ENCODE peak calls at places on chromosomes 3 and 15, in six cellular contexts. J is testis, Y is Calu3, T is SK-N-SH, S is NB4, Q is RWPE1. U is an unnamed sample.

GRCh38 chr3:42024578-42025387 is 62.9 kb upstream of the ULK4 start:
- DNase-seq in J (no peak), Y (no peak), T (peak), S (peak), Q (no peak), U (no peak)

GRCh38 chr15:87561641-87562040 is 694.9 kb downstream of the NTRK3 start:
- DNase-seq in J (no peak), Y (no peak), T (no peak), S (no peak), Q (no peak), U (no peak)

GRCh38 chr15:69232144-69232543 is 66.6 kb upstream of the PAQR5 start:
- DNase-seq in J (no peak), Y (no peak), T (no peak), S (peak), Q (peak), U (no peak)

GRCh38 chr3:171615742-171616141 is 155.5 kb upstream of the TNIK start:
- DNase-seq in J (no peak), Y (no peak), T (no peak), S (peak), Q (no peak), U (no peak)

GRCh38 chr3:45545476-45545875 is 49.1 kb upstream of the LIMD1 start:
- DNase-seq in J (no peak), Y (peak), T (no peak), S (peak), Q (no peak), U (no peak)

GRCh38 chr15:43118829-43119228 is 13.0 kb upstream of the UBR1 start:
- DNase-seq in J (no peak), Y (no peak), T (no peak), S (no peak), Q (no peak), U (no peak)

GRCh38 chr15:81264072-81264857 is 59.7 kb downstream of the STARD5 start:
- DNase-seq in J (no peak), Y (no peak), T (no peak), S (no peak), Q (no peak), U (no peak)

GRCh38 chr3:11118181-11118682 is 36.1 kb upstream of the HRH1 start:
- DNase-seq in J (no peak), Y (no peak), T (no peak), S (no peak), Q (no peak), U (no peak)

GRCh38 chr3:49057268-49057667 is 28.1 kb upstream of the IMPDH2 start:
- DNase-seq in J (no peak), Y (no peak), T (no peak), S (no peak), Q (no peak), U (no peak)

GRCh38 chr15:20355256-20355868 is 186.2 kb downstream of the GOLGA6L6 start:
- DNase-seq in J (no peak), Y (no peak), T (no peak), S (no peak), Q (no peak), U (peak)

GRCh38 chr3:12924437-12924836 is 83.1 kb upstream of the RPL32 start:
- DNase-seq in J (no peak), Y (no peak), T (no peak), S (no peak), Q (no peak), U (peak)

GRCh38 chr15:50854594-50855490 is 53.6 kb upstream of the AP4E1 start:
- DNase-seq in J (no peak), Y (no peak), T (no peak), S (peak), Q (peak), U (no peak)

GRCh38 chr3:101685050-101685400 is 1.5 kb downstream of the RPL24 start:
- DNase-seq in J (no peak), Y (no peak), T (no peak), S (no peak), Q (no peak), U (no peak)

GRCh38 chr15:40768492-40769309 is 1.1 kb upstream of the C15orf62 start:
- DNase-seq in J (no peak), Y (no peak), T (peak), S (peak), Q (no peak), U (no peak)

GRCh38 chr3:13122101-13123055 is 49.1 kb upstream of the IQSEC1 start:
- DNase-seq in J (no peak), Y (no peak), T (no peak), S (no peak), Q (no peak), U (no peak)

GRCh38 chr3:194333212-194333980 is 17.7 kb downstream of the CPN2 start:
- DNase-seq in J (peak), Y (peak), T (peak), S (peak), Q (peak), U (peak)

DNA sequence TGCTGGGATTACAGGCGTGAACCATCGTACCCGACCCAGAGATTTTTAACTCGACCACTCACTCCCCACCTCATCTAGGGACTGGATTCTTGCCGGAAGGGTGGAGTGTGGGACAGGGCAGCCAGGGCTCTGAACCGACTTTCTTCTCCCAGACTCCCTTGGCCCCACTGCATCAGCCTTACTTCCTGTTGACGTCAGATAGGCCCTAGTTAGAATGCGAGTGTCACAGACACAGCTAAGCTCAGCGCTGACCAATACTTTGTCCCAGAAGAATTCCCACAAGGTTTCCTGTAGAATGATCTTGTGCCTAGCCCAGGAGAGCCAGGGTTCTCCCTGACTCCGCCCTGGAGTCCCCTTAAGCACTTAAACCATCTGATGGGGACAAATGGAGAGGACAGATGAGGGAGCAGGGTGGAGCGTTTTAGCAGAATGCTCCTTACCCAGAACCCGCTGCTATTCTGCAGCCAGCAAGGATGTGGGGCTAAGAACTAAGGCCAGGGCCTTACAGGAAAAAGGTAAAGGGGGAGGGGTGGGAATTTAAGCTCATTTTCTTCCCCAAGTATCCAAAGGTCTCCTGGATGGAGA is 5.8 kb upstream of the TUSC2 start:
- DNase-seq in J (no peak), Y (no peak), T (no peak), S (no peak), Q (no peak), U (no peak)
- TF ChIP-seq CTCF in J (no peak), Y (no peak), T (no peak), S (no peak), Q (no peak), U (no peak)

DNA sequence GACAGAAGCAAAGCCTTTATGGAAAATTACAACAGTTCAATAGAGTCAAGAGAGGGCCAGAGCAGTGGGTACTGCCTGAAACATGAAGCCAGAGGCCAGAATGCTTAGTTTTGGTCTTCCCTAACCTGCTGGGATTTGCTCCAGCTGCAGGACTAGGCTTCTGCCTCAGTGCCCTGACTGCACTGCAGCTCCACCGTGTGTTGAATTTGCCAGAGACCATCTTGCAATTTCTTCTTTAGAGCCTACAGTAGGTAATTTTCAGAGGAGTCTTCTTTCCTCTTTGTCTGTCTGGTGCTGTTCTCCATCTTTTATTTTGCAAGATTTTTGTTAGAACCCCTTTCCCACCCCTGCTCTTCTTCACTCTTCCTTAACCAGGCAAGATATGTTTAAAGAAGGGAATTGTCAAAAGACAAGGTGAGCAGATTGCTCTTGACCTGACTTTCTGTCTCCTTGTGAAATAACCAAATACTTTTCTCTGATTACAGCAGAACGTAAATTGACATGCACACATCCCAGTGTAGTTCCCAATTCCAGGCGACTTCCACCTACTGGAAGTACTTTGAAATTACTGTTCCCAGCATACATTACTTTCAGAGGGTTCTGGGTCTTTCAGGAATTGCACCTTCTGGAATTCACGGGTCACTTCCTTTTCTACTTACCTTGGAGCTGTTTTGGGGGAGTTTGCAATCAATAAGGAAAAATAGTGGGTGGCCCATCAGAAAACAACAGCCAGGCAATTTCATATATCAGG is 161.2 kb downstream of the MINAR1 start:
- DNase-seq in J (no peak), Y (no peak), T (no peak), S (peak), Q (no peak), U (no peak)
- TF ChIP-seq CTCF in J (no peak), Y (peak), T (peak), S (peak), Q (no peak), U (no peak)

GRCh38 chr15:94523873-94524272 is 292.5 kb downstream of the MCTP2 start:
- DNase-seq in J (no peak), Y (no peak), T (peak), S (no peak), Q (no peak), U (no peak)
- TF ChIP-seq CTCF in J (no peak), Y (no peak), T (no peak), S (no peak), Q (no peak), U (no peak)

GRCh38 chr3:172987268-172987667 is 153.8 kb downstream of the SPATA16 start:
- DNase-seq in J (peak), Y (peak), T (no peak), S (no peak), Q (peak), U (no peak)
- TF ChIP-seq CTCF in J (no peak), Y (peak), T (peak), S (peak), Q (no peak), U (no peak)

GRCh38 chr3:58627941-58628340 is 38.6 kb downstream of the FAM3D start:
- DNase-seq in J (no peak), Y (no peak), T (no peak), S (no peak), Q (no peak), U (no peak)

GRCh38 chr3:58627580-58627894 is 39.0 kb downstream of the FAM3D start:
- DNase-seq in J (peak), Y (peak), T (peak), S (no peak), Q (no peak), U (no peak)

GRCh38 chr3:58629629-58630028 is 36.9 kb downstream of the FAM3D start:
- DNase-seq in J (no peak), Y (no peak), T (no peak), S (peak), Q (no peak), U (no peak)

GRCh38 chr3:58630081-58630709 is 36.4 kb downstream of the FAM3D start:
- DNase-seq in J (peak), Y (peak), T (peak), S (peak), Q (peak), U (peak)

GRCh38 chr3:58628823-58629562 is 37.6 kb downstream of the FAM3D start:
- DNase-seq in J (peak), Y (no peak), T (peak), S (no peak), Q (no peak), U (no peak)
- TF ChIP-seq CTCF in J (no peak), Y (no peak), T (no peak), S (no peak), Q (no peak), U (no peak)

GRCh38 chr15:89399390-89400120 is 64.9 kb upstream of the POLG start:
- DNase-seq in J (no peak), Y (peak), T (peak), S (no peak), Q (peak), U (peak)
- TF ChIP-seq CTCF in J (no peak), Y (peak), T (peak), S (no peak), Q (peak), U (peak)

GRCh38 chr3:100647673-100648072 is 38.3 kb downstream of the ADGRG7 start:
- DNase-seq in J (no peak), Y (no peak), T (no peak), S (no peak), Q (no peak), U (no peak)

GRCh38 chr3:100645913-100646312 is 36.5 kb downstream of the ADGRG7 start:
- DNase-seq in J (no peak), Y (no peak), T (no peak), S (no peak), Q (no peak), U (no peak)

GRCh38 chr3:100647171-100647570 is 37.8 kb downstream of the ADGRG7 start:
- DNase-seq in J (no peak), Y (no peak), T (no peak), S (no peak), Q (no peak), U (no peak)

GRCh38 chr3:100653731-100654309 is 44.4 kb downstream of the ADGRG7 start:
- DNase-seq in J (no peak), Y (no peak), T (no peak), S (no peak), Q (no peak), U (no peak)

DNA sequence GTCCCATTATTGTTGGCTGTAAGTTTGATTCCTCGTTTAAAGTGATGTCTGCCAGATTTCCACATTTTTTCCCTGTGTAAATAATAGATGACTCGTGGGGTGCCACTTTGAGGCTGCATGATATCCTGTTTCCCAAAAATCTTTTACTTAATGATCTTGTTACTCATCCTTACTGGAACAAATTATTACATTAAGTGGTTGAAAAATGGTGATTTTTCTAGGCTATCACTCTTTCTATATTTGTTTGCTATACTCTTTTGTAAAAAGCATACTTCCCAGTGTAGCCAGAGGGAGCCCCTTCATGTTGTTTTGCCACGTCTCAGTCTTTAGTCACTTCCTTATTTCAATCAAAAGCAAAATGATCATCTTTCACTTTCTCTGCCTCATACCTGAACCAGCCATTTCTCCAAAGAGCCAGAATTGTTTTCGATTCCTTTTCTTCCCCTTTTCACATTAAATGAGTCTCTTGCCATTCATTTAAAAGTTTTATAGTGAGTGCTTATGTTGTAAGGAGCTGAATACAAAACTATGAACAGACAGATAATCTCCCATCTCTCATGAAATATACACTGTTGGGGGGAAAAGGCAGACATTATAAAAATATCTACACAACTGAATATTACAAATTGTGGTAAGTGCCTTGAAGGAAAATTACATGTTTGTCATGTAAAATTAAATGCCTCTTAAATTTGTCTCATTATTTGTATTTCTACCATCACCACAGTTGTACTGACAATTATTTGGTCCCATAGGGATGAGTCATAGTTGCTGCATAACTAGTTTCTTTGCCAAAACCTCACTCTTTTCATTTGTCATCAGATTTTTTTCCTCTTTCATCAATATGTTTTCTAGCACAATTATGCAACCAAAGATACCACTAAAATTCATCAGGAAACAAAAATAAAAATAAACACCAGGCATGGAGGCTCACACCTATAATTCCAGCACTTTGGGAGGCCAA is 41.5 kb downstream of the ADGRG7 start:
- DNase-seq in J (no peak), Y (no peak), T (no peak), S (peak), Q (peak), U (no peak)
- TF ChIP-seq CTCF in J (no peak), Y (no peak), T (peak), S (peak), Q (peak), U (no peak)

GRCh38 chr3:148880681-148881080 is 15.6 kb downstream of the CPA3 start:
- DNase-seq in J (no peak), Y (peak), T (peak), S (peak), Q (no peak), U (no peak)
- TF ChIP-seq CTCF in J (no peak), Y (peak), T (peak), S (peak), Q (no peak), U (no peak)

U was measured in natural killer cell.